ENCODE peak calls at places on chromosomes 1 and 21, in nine cellular contexts. P, N, M, H, J, O, G, C and B are unnamed samples.
A peak's percentile ranks its signal among the peaks of the same experiment; 100 is the strongest.

GRCh38 chr1:79929356-79929755 is 922.8 kb upstream of the ADGRL4 start:
- DNase-seq in P (no peak), N (no peak), M (no peak), H (no peak), J (no peak), O (no peak), G (no peak), C (no peak), B (no peak)

GRCh38 chr1:165365344-165365743 is 8.8 kb upstream of the LMX1A start:
- DNase-seq in P (no peak), N (no peak), M (no peak), H (no peak), J (no peak), O (no peak), G (no peak), C (no peak), B (no peak)

GRCh38 chr1:153688736-153689328 is 10.3 kb downstream of the NPR1 start:
- DNase-seq in P (no peak), N (peak; percentile 12), M (no peak), H (no peak), J (no peak), O (no peak), G (no peak), C (no peak), B (no peak)

GRCh38 chr1:57860333-57860732 is 436.5 kb upstream of the DAB1 start:
- DNase-seq in P (peak; percentile 12), N (no peak), M (no peak), H (no peak), J (no peak), O (no peak), G (no peak), C (no peak), B (no peak)

GRCh38 chr1:209150114-209150513 is 433.4 kb upstream of the CAMK1G start:
- DNase-seq in P (peak; percentile 83), N (no peak), M (no peak), H (no peak), J (no peak), O (no peak), G (no peak), C (peak; percentile 3), B (peak; percentile 2)

GRCh38 chr1:35925741-35926140 is 5.2 kb upstream of the AGO3 start:
- DNase-seq in P (no peak), N (no peak), M (no peak), H (no peak), J (no peak), O (no peak), G (no peak), C (no peak), B (no peak)

GRCh38 chr1:108878678-108879077 is 1.9 kb downstream of the GPSM2 start:
- DNase-seq in P (no peak), N (peak; percentile 17), M (no peak), H (no peak), J (no peak), O (no peak), G (no peak), C (no peak), B (no peak)

GRCh38 chr1:172468296-172468695 is 24.4 kb upstream of the PIGC start:
- DNase-seq in P (no peak), N (no peak), M (no peak), H (no peak), J (no peak), O (no peak), G (no peak), C (no peak), B (no peak)

GRCh38 chr1:152869808-152870419 is 8.2 kb upstream of the SMCP start:
- DNase-seq in P (peak; percentile 88), N (peak; percentile 65), M (peak; percentile 81), H (peak; percentile 61), J (peak; percentile 47), O (peak; percentile 80), G (peak; percentile 40), C (peak; percentile 60), B (peak; percentile 65)

GRCh38 chr1:21929951-21930615 is 7.0 kb downstream of the HSPG2 start:
- DNase-seq in P (no peak), N (no peak), M (no peak), H (no peak), J (no peak), O (no peak), G (no peak), C (no peak), B (no peak)

GRCh38 chr1:225617479-225617878 is 35.4 kb downstream of the ENAH start:
- DNase-seq in P (no peak), N (no peak), M (no peak), H (no peak), J (no peak), O (no peak), G (no peak), C (no peak), B (no peak)

GRCh38 chr21:14076143-14076806 is 134.5 kb downstream of the LIPI start:
- DNase-seq in P (no peak), N (no peak), M (no peak), H (no peak), J (no peak), O (no peak), G (no peak), C (no peak), B (no peak)

GRCh38 chr21:34336245-34336644 is 27.6 kb upstream of the KCNE2 start:
- DNase-seq in P (no peak), N (no peak), M (no peak), H (no peak), J (no peak), O (no peak), G (no peak), C (no peak), B (no peak)

GRCh38 chr1:24501371-24502167 is 1.1 kb upstream of the RCAN3 start:
- DNase-seq in P (peak; percentile 46), N (no peak), M (peak; percentile 21), H (no peak), J (no peak), O (no peak), G (no peak), C (no peak), B (peak; percentile 77)

GRCh38 chr1:180800945-180801344 is 111.8 kb upstream of the KIAA1614 start:
- DNase-seq in P (no peak), N (peak; percentile 12), M (no peak), H (no peak), J (no peak), O (no peak), G (no peak), C (no peak), B (no peak)

GRCh38 chr1:180633092-180634045 is 1.5 kb downstream of the XPR1 start:
- DNase-seq in P (no peak), N (no peak), M (no peak), H (no peak), J (no peak), O (peak; percentile 23), G (no peak), C (no peak), B (no peak)

GRCh38 chr1:26029054-26029863 is 7.7 kb downstream of the EXTL1 start:
- DNase-seq in P (no peak), N (no peak), M (no peak), H (no peak), J (no peak), O (peak; percentile 45), G (no peak), C (no peak), B (no peak)

GRCh38 chr1:234875953-234876814 is 252.5 kb downstream of the TOMM20 start:
- DNase-seq in P (no peak), N (no peak), M (no peak), H (no peak), J (no peak), O (peak; percentile 94), G (no peak), C (peak; percentile 98), B (peak; percentile 92)

GRCh38 chr1:5828322-5828935 is 163.8 kb downstream of the NPHP4 start:
- DNase-seq in P (no peak), N (no peak), M (no peak), H (no peak), J (no peak), O (no peak), G (no peak), C (no peak), B (no peak)

GRCh38 chr1:5829414-5829813 is 162.8 kb downstream of the NPHP4 start:
- DNase-seq in P (no peak), N (no peak), M (no peak), H (no peak), J (no peak), O (no peak), G (no peak), C (no peak), B (no peak)

GRCh38 chr1:5832916-5833895 is 159.0 kb downstream of the NPHP4 start:
- DNase-seq in P (no peak), N (no peak), M (no peak), H (no peak), J (no peak), O (no peak), G (no peak), C (no peak), B (no peak)

GRCh38 chr1:5831600-5832335 is 160.5 kb downstream of the NPHP4 start:
- DNase-seq in P (peak; percentile 54), N (no peak), M (no peak), H (no peak), J (no peak), O (no peak), G (no peak), C (no peak), B (no peak)

GRCh38 chr1:5830771-5831599 is 161.2 kb downstream of the NPHP4 start:
- DNase-seq in P (peak; percentile 84), N (peak; percentile 83), M (no peak), H (no peak), J (no peak), O (peak; percentile 72), G (no peak), C (no peak), B (peak; percentile 39)
- TF ChIP-seq CTCF in P (peak; percentile 68), N (no peak), M (no peak), H (peak; percentile 67), J (no peak), O (peak; percentile 82), G (no peak), C (peak; percentile 70), B (no peak)

DNA sequence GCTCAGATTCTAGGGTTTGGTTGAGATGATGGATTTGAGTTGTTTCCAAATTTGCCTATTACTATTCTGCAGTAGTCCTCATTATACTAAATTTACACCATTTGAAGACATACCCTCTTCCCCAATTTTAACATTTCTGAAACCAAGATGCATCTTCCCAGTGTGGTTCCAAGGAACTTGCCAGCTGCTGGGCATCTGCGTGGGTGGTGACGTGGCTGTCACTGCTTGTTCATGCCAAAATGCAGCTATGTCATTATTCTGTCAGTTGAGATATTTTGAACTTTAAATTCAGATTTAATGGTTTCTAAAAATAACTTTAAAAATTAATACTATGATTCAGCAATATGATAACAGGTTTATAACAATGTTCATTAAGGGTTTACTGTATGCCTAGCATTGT is 1.2 kb downstream of the ZFP69 start:
- DNase-seq in P (no peak), N (no peak), M (no peak), H (no peak), J (no peak), O (no peak), G (no peak), C (no peak), B (no peak)
- H3K4me3 ChIP-seq in P (peak overlapping the region; percentile 68), N (peak overlapping the region; percentile 73), M (no peak overlapping the region), H (no peak overlapping the region), J (peak overlapping the region; percentile 90), O (peak overlapping the region; percentile 67), G (peak overlapping the region; percentile 83), C (peak overlapping the region; percentile 85), B (no peak overlapping the region)

GRCh38 chr1:176601358-176601757 is 138.4 kb downstream of the PAPPA2 start:
- DNase-seq in P (no peak), N (peak; percentile 80), M (no peak), H (no peak), J (no peak), O (no peak), G (no peak), C (no peak), B (no peak)
- TF ChIP-seq REST in P (no peak), N (no peak), M (no peak), H (no peak), J (no peak), O (no peak), G (no peak), C (no peak), B (no peak)

GRCh38 chr1:233376711-233377110 is 49.2 kb downstream of the MAP3K21 start:
- DNase-seq in P (no peak), N (no peak), M (no peak), H (no peak), J (no peak), O (no peak), G (no peak), C (no peak), B (no peak)
- TF ChIP-seq CTCF in P (peak; percentile 37), N (no peak), M (peak; percentile 15), H (peak; percentile 26), J (peak; percentile 23), O (no peak), G (no peak), C (no peak), B (no peak)